ENCODE peak calls at places on chromosomes 6 and 20, in eight cellular contexts. One of them, this sample, is unnamed.

GRCh38 chr20:41395669-41396664 is 29.3 kb upstream of the EMILIN3 start:
- DNase-seq in hepatocyte: no peak
- DNase-seq in ovary: peak; percentile 31
- DNase-seq in heart left ventricle: no peak
- DNase-seq in Calu3: no peak
- DNase-seq in upper lobe of right lung: no peak
- DNase-seq in HL-60: no peak
- DNase-seq in progenitor cell of endocrine pancreas: no peak
- DNase-seq in this sample: no peak

GRCh38 chr6:28134015-28134414 is 7.7 kb upstream of the ZKSCAN8 start:
- DNase-seq in hepatocyte: peak; percentile 34
- DNase-seq in ovary: no peak
- DNase-seq in heart left ventricle: no peak
- DNase-seq in Calu3: peak; percentile 40
- DNase-seq in upper lobe of right lung: no peak
- DNase-seq in HL-60: peak; percentile 48
- DNase-seq in progenitor cell of endocrine pancreas: no peak
- DNase-seq in this sample: no peak

GRCh38 chr6:38997128-38997761 is 51.3 kb upstream of the GLP1R start:
- DNase-seq in hepatocyte: peak; percentile 70
- DNase-seq in ovary: no peak
- DNase-seq in heart left ventricle: peak; percentile 31
- DNase-seq in Calu3: peak; percentile 68
- DNase-seq in upper lobe of right lung: no peak
- DNase-seq in HL-60: peak; percentile 7
- DNase-seq in progenitor cell of endocrine pancreas: peak; percentile 59
- DNase-seq in this sample: peak; percentile 13

GRCh38 chr20:5316188-5317158 is at the start of gene PROKR2:
- DNase-seq in hepatocyte: peak; percentile 28
- DNase-seq in ovary: no peak
- DNase-seq in heart left ventricle: no peak
- DNase-seq in Calu3: no peak
- DNase-seq in upper lobe of right lung: no peak
- DNase-seq in HL-60: no peak
- DNase-seq in progenitor cell of endocrine pancreas: peak; percentile 32
- DNase-seq in this sample: peak; percentile 50

GRCh38 chr6:15017251-15017650 is 228.6 kb upstream of the JARID2 start:
- DNase-seq in hepatocyte: peak; percentile 38
- DNase-seq in ovary: no peak
- DNase-seq in heart left ventricle: peak; percentile 57
- DNase-seq in Calu3: no peak
- DNase-seq in upper lobe of right lung: no peak
- DNase-seq in HL-60: no peak
- DNase-seq in progenitor cell of endocrine pancreas: no peak
- DNase-seq in this sample: no peak

GRCh38 chr6:111812080-111813038 is 60.9 kb downstream of the FYN start:
- DNase-seq in hepatocyte: no peak
- DNase-seq in ovary: no peak
- DNase-seq in heart left ventricle: no peak
- DNase-seq in Calu3: no peak
- DNase-seq in upper lobe of right lung: no peak
- DNase-seq in HL-60: no peak
- DNase-seq in progenitor cell of endocrine pancreas: no peak
- DNase-seq in this sample: no peak

GRCh38 chr6:125923371-125923877 is 33.1 kb upstream of the HINT3 start:
- DNase-seq in hepatocyte: no peak
- DNase-seq in ovary: no peak
- DNase-seq in heart left ventricle: no peak
- DNase-seq in Calu3: no peak
- DNase-seq in upper lobe of right lung: no peak
- DNase-seq in HL-60: no peak
- DNase-seq in progenitor cell of endocrine pancreas: no peak
- DNase-seq in this sample: no peak

GRCh38 chr20:59948828-59949720 is 8.9 kb downstream of the FAM217B start:
- DNase-seq in hepatocyte: peak; percentile 69
- DNase-seq in ovary: no peak
- DNase-seq in heart left ventricle: no peak
- DNase-seq in Calu3: peak; percentile 48
- DNase-seq in upper lobe of right lung: no peak
- DNase-seq in HL-60: peak; percentile 53
- DNase-seq in progenitor cell of endocrine pancreas: no peak
- DNase-seq in this sample: no peak

GRCh38 chr6:159646731-159647130 is 46.3 kb downstream of the SOD2 start:
- DNase-seq in hepatocyte: no peak
- DNase-seq in ovary: no peak
- DNase-seq in heart left ventricle: no peak
- DNase-seq in Calu3: peak; percentile 3
- DNase-seq in upper lobe of right lung: no peak
- DNase-seq in HL-60: no peak
- DNase-seq in progenitor cell of endocrine pancreas: no peak
- DNase-seq in this sample: peak; percentile 17

GRCh38 chr20:4227085-4227821 is 211.9 kb upstream of the RNF24 start:
- DNase-seq in hepatocyte: no peak
- DNase-seq in ovary: no peak
- DNase-seq in heart left ventricle: no peak
- DNase-seq in Calu3: peak; percentile 35
- DNase-seq in upper lobe of right lung: no peak
- DNase-seq in HL-60: peak; percentile 52
- DNase-seq in progenitor cell of endocrine pancreas: no peak
- DNase-seq in this sample: no peak

GRCh38 chr6:3325210-3325609 is 66.5 kb downstream of the PSMG4 start:
- DNase-seq in hepatocyte: no peak
- DNase-seq in ovary: no peak
- DNase-seq in heart left ventricle: no peak
- DNase-seq in Calu3: no peak
- DNase-seq in upper lobe of right lung: no peak
- DNase-seq in HL-60: no peak
- DNase-seq in progenitor cell of endocrine pancreas: no peak
- DNase-seq in this sample: no peak

GRCh38 chr6:139990287-139990686 is 615.8 kb upstream of the CITED2 start:
- DNase-seq in hepatocyte: no peak
- DNase-seq in ovary: no peak
- DNase-seq in heart left ventricle: no peak
- DNase-seq in Calu3: no peak
- DNase-seq in upper lobe of right lung: no peak
- DNase-seq in HL-60: no peak
- DNase-seq in progenitor cell of endocrine pancreas: no peak
- DNase-seq in this sample: no peak

GRCh38 chr20:53960586-53961386 is 109.6 kb downstream of the BCAS1 start:
- DNase-seq in hepatocyte: no peak
- DNase-seq in ovary: no peak
- DNase-seq in heart left ventricle: no peak
- DNase-seq in Calu3: no peak
- DNase-seq in upper lobe of right lung: no peak
- DNase-seq in HL-60: no peak
- DNase-seq in progenitor cell of endocrine pancreas: no peak
- DNase-seq in this sample: no peak

GRCh38 chr6:28336284-28337024 is 506 bp upstream of the ZSCAN31 start:
- DNase-seq in hepatocyte: peak; percentile 69
- DNase-seq in ovary: peak; percentile 32
- DNase-seq in heart left ventricle: no peak
- DNase-seq in Calu3: peak; percentile 16
- DNase-seq in upper lobe of right lung: no peak
- DNase-seq in HL-60: peak; percentile 92
- DNase-seq in progenitor cell of endocrine pancreas: no peak
- DNase-seq in this sample: peak; percentile 26

GRCh38 chr6:10759312-10759839 is 11.8 kb downstream of the TMEM14B start:
- DNase-seq in hepatocyte: peak; percentile 78
- DNase-seq in ovary: no peak
- DNase-seq in heart left ventricle: no peak
- DNase-seq in Calu3: peak; percentile 23
- DNase-seq in upper lobe of right lung: no peak
- DNase-seq in HL-60: peak; percentile 24
- DNase-seq in progenitor cell of endocrine pancreas: no peak
- DNase-seq in this sample: peak; percentile 18

GRCh38 chr6:158775832-158776231 is 43.3 kb downstream of the EZR start:
- DNase-seq in hepatocyte: no peak
- DNase-seq in ovary: no peak
- DNase-seq in heart left ventricle: no peak
- DNase-seq in Calu3: no peak
- DNase-seq in upper lobe of right lung: no peak
- DNase-seq in HL-60: no peak
- DNase-seq in progenitor cell of endocrine pancreas: no peak
- DNase-seq in this sample: no peak

GRCh38 chr6:11439017-11439420 is 98.5 kb upstream of the TMEM170B start:
- DNase-seq in hepatocyte: no peak
- DNase-seq in ovary: no peak
- DNase-seq in heart left ventricle: no peak
- DNase-seq in Calu3: no peak
- DNase-seq in upper lobe of right lung: no peak
- DNase-seq in HL-60: peak; percentile 13
- DNase-seq in progenitor cell of endocrine pancreas: no peak
- DNase-seq in this sample: no peak

GRCh38 chr6:110355031-110355430 is 3.1 kb downstream of the METTL24 start:
- DNase-seq in hepatocyte: no peak
- DNase-seq in ovary: no peak
- DNase-seq in heart left ventricle: no peak
- DNase-seq in Calu3: no peak
- DNase-seq in upper lobe of right lung: no peak
- DNase-seq in HL-60: no peak
- DNase-seq in progenitor cell of endocrine pancreas: no peak
- DNase-seq in this sample: no peak

GRCh38 chr20:46568570-46569129 is 18.2 kb upstream of the OCSTAMP start:
- DNase-seq in hepatocyte: peak; percentile 84
- DNase-seq in ovary: peak; percentile 91
- DNase-seq in heart left ventricle: peak; percentile 92
- DNase-seq in Calu3: peak; percentile 95
- DNase-seq in upper lobe of right lung: peak; percentile 86
- DNase-seq in HL-60: no peak
- DNase-seq in progenitor cell of endocrine pancreas: no peak
- DNase-seq in this sample: no peak

GRCh38 chr20:48603116-48603818 is 224.5 kb downstream of the PREX1 start:
- DNase-seq in hepatocyte: no peak
- DNase-seq in ovary: no peak
- DNase-seq in heart left ventricle: no peak
- DNase-seq in Calu3: no peak
- DNase-seq in upper lobe of right lung: peak; percentile 48
- DNase-seq in HL-60: no peak
- DNase-seq in progenitor cell of endocrine pancreas: no peak
- DNase-seq in this sample: no peak

DNA sequence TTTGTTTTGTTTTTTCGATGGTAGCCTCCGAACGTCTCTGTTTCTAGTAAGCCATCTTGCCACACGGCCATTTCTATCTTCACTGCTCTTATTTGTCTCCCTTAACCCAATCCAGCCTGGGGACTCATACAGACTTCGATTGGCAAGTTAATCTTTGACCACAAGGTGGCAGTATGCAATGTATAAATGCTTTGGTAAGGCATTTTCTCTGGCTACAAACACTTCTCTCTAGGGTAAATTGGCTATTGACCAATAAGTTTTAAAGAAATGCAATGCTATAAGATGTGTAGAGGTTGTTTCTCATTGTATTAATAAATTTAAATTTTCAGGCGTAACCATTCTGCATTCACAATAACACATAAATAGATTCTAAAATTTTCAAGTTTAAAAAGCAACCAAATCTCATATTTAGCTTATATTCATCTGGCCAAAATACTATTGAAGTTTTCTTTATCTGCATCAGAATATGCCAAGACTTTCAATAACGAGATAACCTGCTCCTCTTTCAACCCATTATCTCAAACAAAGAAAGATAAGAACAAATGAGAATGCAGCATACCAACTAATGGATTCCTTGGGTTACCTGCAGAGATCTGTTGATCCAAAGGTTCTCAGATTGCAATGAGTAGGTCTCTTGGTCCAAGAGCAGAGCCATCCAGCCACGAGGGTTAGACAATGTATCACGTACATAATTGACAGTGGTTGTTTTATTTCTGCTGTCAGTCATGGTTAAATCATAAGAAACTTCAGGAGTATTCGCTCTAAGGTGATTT is 231.9 kb downstream of the PKHD1 start:
- DNase-seq in hepatocyte: peak; percentile 87
- DNase-seq in ovary: no peak
- DNase-seq in heart left ventricle: no peak
- DNase-seq in Calu3: peak; percentile 39
- DNase-seq in upper lobe of right lung: no peak
- DNase-seq in HL-60: peak; percentile 46
- DNase-seq in progenitor cell of endocrine pancreas: no peak
- DNase-seq in this sample: peak; percentile 55
- TF ChIP-seq CTCF in hepatocyte: peak; percentile 81
- TF ChIP-seq CTCF in ovary: no peak
- TF ChIP-seq CTCF in heart left ventricle: peak; percentile 36
- TF ChIP-seq CTCF in Calu3: peak; percentile 67
- TF ChIP-seq CTCF in upper lobe of right lung: peak; percentile 79
- TF ChIP-seq CTCF in HL-60: peak; percentile 43
- TF ChIP-seq CTCF in progenitor cell of endocrine pancreas: peak; percentile 82
- TF ChIP-seq CTCF in this sample: peak; percentile 63

GRCh38 chr6:170443151-170443662 is 109.9 kb downstream of the PSMB1 start:
- DNase-seq in hepatocyte: no peak
- DNase-seq in ovary: no peak
- DNase-seq in heart left ventricle: no peak
- DNase-seq in Calu3: no peak
- DNase-seq in upper lobe of right lung: peak; percentile 52
- DNase-seq in HL-60: no peak
- DNase-seq in progenitor cell of endocrine pancreas: no peak
- DNase-seq in this sample: no peak
- TF ChIP-seq CTCF in hepatocyte: no peak
- TF ChIP-seq CTCF in ovary: no peak
- TF ChIP-seq CTCF in heart left ventricle: no peak
- TF ChIP-seq CTCF in Calu3: no peak
- TF ChIP-seq CTCF in upper lobe of right lung: no peak
- TF ChIP-seq CTCF in HL-60: no peak
- TF ChIP-seq CTCF in progenitor cell of endocrine pancreas: peak; percentile 49
- TF ChIP-seq CTCF in this sample: no peak

GRCh38 chr20:21767200-21767738 is 61.8 kb downstream of the PAX1 start:
- DNase-seq in hepatocyte: no peak
- DNase-seq in ovary: no peak
- DNase-seq in heart left ventricle: no peak
- DNase-seq in Calu3: no peak
- DNase-seq in upper lobe of right lung: no peak
- DNase-seq in HL-60: no peak
- DNase-seq in progenitor cell of endocrine pancreas: no peak
- DNase-seq in this sample: no peak

GRCh38 chr20:21767739-21768223 is 62.3 kb downstream of the PAX1 start:
- DNase-seq in hepatocyte: peak; percentile 73
- DNase-seq in ovary: no peak
- DNase-seq in heart left ventricle: no peak
- DNase-seq in Calu3: no peak
- DNase-seq in upper lobe of right lung: peak; percentile 63
- DNase-seq in HL-60: peak; percentile 12
- DNase-seq in progenitor cell of endocrine pancreas: peak; percentile 63
- DNase-seq in this sample: no peak
- TF ChIP-seq CTCF in hepatocyte: peak; percentile 59
- TF ChIP-seq CTCF in ovary: no peak
- TF ChIP-seq CTCF in heart left ventricle: no peak
- TF ChIP-seq CTCF in Calu3: no peak
- TF ChIP-seq CTCF in upper lobe of right lung: peak; percentile 32
- TF ChIP-seq CTCF in HL-60: no peak
- TF ChIP-seq CTCF in progenitor cell of endocrine pancreas: peak; percentile 84
- TF ChIP-seq CTCF in this sample: peak; percentile 9

DNA sequence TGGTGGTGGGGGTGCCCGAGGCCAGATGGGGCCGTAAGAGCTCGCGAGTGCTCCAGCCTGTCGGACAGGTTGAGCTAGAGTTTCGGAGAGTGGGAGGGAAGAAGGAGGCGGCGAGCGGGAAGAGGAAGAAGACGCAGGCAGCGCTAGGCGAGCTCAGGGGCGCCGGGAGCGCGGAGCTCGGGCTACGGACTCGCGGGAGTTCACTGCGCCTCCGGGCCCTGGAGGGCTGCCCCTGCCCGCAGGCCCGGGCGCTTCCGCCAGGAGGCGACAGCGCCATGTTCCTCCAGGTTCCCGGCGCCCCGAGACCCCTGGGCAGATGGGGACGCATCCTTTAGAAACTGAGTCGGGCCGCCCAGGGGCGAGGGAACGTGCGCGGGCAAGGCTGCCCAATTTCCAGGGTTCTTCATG is 984 bp downstream of the TFAP2C start:
- DNase-seq in hepatocyte: peak; percentile 85
- DNase-seq in ovary: no peak
- DNase-seq in heart left ventricle: no peak
- DNase-seq in Calu3: peak; percentile 84
- DNase-seq in upper lobe of right lung: peak; percentile 90
- DNase-seq in HL-60: peak; percentile 12
- DNase-seq in progenitor cell of endocrine pancreas: peak; percentile 59
- DNase-seq in this sample: peak; percentile 64
- TF ChIP-seq CTCF in hepatocyte: peak; percentile 71
- TF ChIP-seq CTCF in ovary: no peak
- TF ChIP-seq CTCF in heart left ventricle: peak; percentile 24
- TF ChIP-seq CTCF in Calu3: no peak
- TF ChIP-seq CTCF in upper lobe of right lung: peak; percentile 43
- TF ChIP-seq CTCF in HL-60: no peak
- TF ChIP-seq CTCF in progenitor cell of endocrine pancreas: peak; percentile 79
- TF ChIP-seq CTCF in this sample: no peak

This sample was measured in GM20000.